ENCODE peak calls at places on chromosomes 4 and X, in six cellular contexts. K is Peyer's patch, Z is sigmoid colon, B is uterus, V is GM12891, C is GM12878. W is an unnamed sample.

GRCh38 chrX:113947548-113947947 is 636.3 kb upstream of the HTR2C start:
- DNase-seq in C (no peak), B (no peak), V (no peak), K (no peak), Z (no peak), W (peak)

GRCh38 chr4:10461091-10461849 is 4.0 kb upstream of the ZNF518B start:
- DNase-seq in K (peak), V (peak), C (peak), B (peak), Z (no peak), W (no peak)

GRCh38 chr4:7759221-7759620 is 180.4 kb downstream of the AFAP1 start:
- DNase-seq in C (no peak), K (no peak), B (no peak), Z (no peak), V (peak), W (no peak)

GRCh38 chrX:133444196-133444595 is 28.9 kb upstream of the GPC4 start:
- DNase-seq in K (no peak), V (no peak), C (no peak), B (no peak), Z (no peak), W (no peak)

GRCh38 chrX:50707376-50707775 is 106.6 kb downstream of the SHROOM4 start:
- DNase-seq in B (no peak), V (no peak), Z (no peak), C (no peak), K (peak), W (no peak)

GRCh38 chr4:120052840-120053239 is 13.8 kb downstream of the MAD2L1 start:
- DNase-seq in V (no peak), B (peak), C (no peak), Z (peak), K (no peak), W (peak)

GRCh38 chr4:120865985-120866384 is 56.5 kb downstream of the PRDM5 start:
- DNase-seq in Z (no peak), B (no peak), C (no peak), V (no peak), K (no peak), W (no peak)

GRCh38 chr4:47084795-47085194 is 53.4 kb downstream of the GABRB1 start:
- DNase-seq in K (no peak), C (no peak), Z (no peak), V (no peak), B (no peak), W (no peak)

GRCh38 chr4:169657470-169658107 is 37.2 kb downstream of the CLCN3 start:
- DNase-seq in K (no peak), Z (no peak), C (no peak), V (no peak), B (no peak), W (no peak)

GRCh38 chrX:31551913-31552312 is 480.1 kb upstream of the FTHL17 start:
- DNase-seq in B (no peak), Z (no peak), V (no peak), K (no peak), C (no peak), W (no peak)

GRCh38 chr4:183118585-183118984 is 19.5 kb downstream of the WWC2 start:
- DNase-seq in C (no peak), Z (no peak), V (no peak), K (no peak), B (no peak), W (peak)

GRCh38 chr4:111937368-111937767 is 207.9 kb upstream of the FAM241A start:
- DNase-seq in Z (no peak), V (no peak), B (no peak), K (no peak), C (no peak), W (no peak)

GRCh38 chrX:87732133-87732532 is 214.5 kb downstream of the KLHL4 start:
- DNase-seq in V (no peak), K (no peak), B (no peak), Z (no peak), C (no peak), W (no peak)

GRCh38 chr4:176792348-176793059 is at the start of gene VEGFC:
- DNase-seq in Z (peak), V (peak), C (no peak), B (peak), K (peak), W (no peak)

GRCh38 chr4:53196195-53196641 is 169.6 kb downstream of the SCFD2 start:
- DNase-seq in K (no peak), C (no peak), B (no peak), V (no peak), Z (no peak), W (no peak)

GRCh38 chrX:19640693-19641374 is 125.5 kb upstream of the MAP3K15 start:
- DNase-seq in V (no peak), Z (no peak), K (no peak), B (no peak), C (no peak), W (no peak)

GRCh38 chr4:148240241-148240640 is 202.0 kb downstream of the NR3C2 start:
- DNase-seq in V (no peak), Z (no peak), B (no peak), K (no peak), C (no peak), W (no peak)

GRCh38 chrX:20265726-20266681 is 705 bp downstream of the RPS6KA3 start:
- DNase-seq in K (peak), V (no peak), B (peak), C (no peak), Z (peak), W (no peak)

GRCh38 chrX:107627792-107628661 is at the start of gene PRPS1:
- DNase-seq in K (peak), B (peak), V (peak), C (peak), Z (peak), W (peak)

GRCh38 chr4:150510176-150510875 is 71.6 kb upstream of the MAB21L2 start:
- DNase-seq in C (no peak), Z (no peak), V (no peak), K (no peak), B (no peak), W (peak)

GRCh38 chrX:38108364-38108763 is 102.0 kb downstream of the SYTL5 start:
- DNase-seq in K (no peak), V (no peak), B (no peak), C (no peak), Z (no peak), W (no peak)

GRCh38 chr4:140726776-140727500 is 29.2 kb downstream of the TBC1D9 start:
- DNase-seq in V (no peak), C (no peak), Z (no peak), B (no peak), K (no peak), W (no peak)

GRCh38 chr4:83252782-83253405 is 31.7 kb downstream of the COQ2 start:
- DNase-seq in B (peak), K (no peak), Z (peak), C (no peak), V (peak), W (no peak)

GRCh38 chr4:73178389-73178788 is 80.2 kb downstream of the ANKRD17 start:
- DNase-seq in V (no peak), C (no peak), K (no peak), Z (no peak), B (no peak), W (no peak)

GRCh38 chr4:16663722-16664121 is 234.7 kb downstream of the LDB2 start:
- DNase-seq in K (no peak), Z (no peak), C (no peak), V (no peak), B (no peak), W (no peak)

GRCh38 chrX:103817502-103817901 is 14.6 kb downstream of the RAB9B start:
- DNase-seq in V (no peak), Z (no peak), C (peak), B (peak), K (no peak), W (no peak)

GRCh38 chr4:70236125-70236524 is 6.3 kb upstream of the CSN3 start:
- DNase-seq in B (no peak), K (no peak), V (no peak), Z (no peak), C (no peak), W (no peak)

GRCh38 chr4:76665139-76665538 is 230.1 kb downstream of the SHROOM3 start:
- DNase-seq in Z (no peak), B (no peak), V (no peak), K (peak), C (no peak), W (no peak)

GRCh38 chr4:2962614-2963184 is 507 bp downstream of the NOP14 start:
- DNase-seq in K (no peak), C (no peak), V (no peak), B (no peak), Z (no peak), W (no peak)

GRCh38 chr4:133995243-133995960 is 206.2 kb downstream of the PABPC4L start:
- DNase-seq in B (no peak), K (no peak), C (no peak), V (no peak), Z (no peak), W (no peak)

GRCh38 chr4:95379633-95380032 is 169.1 kb downstream of the UNC5C start:
- DNase-seq in V (no peak), C (no peak), K (no peak), Z (no peak), B (no peak), W (no peak)

GRCh38 chrX:31060013-31060412 is 11.8 kb downstream of the FTHL17 start:
- DNase-seq in C (no peak), B (no peak), Z (no peak), K (no peak), V (no peak), W (no peak)

GRCh38 chr4:53847935-53848334 is 216.5 kb downstream of the CHIC2 start:
- DNase-seq in K (no peak), Z (no peak), C (no peak), B (no peak), V (no peak), W (no peak)

GRCh38 chr4:151215295-151215694 is 61.7 kb upstream of the PRSS48 start:
- DNase-seq in B (no peak), Z (no peak), K (no peak), C (no peak), V (no peak), W (no peak)

GRCh38 chr4:186684889-186685309 is 38.8 kb downstream of the FAT1 start:
- DNase-seq in C (no peak), B (no peak), K (no peak), V (no peak), Z (no peak), W (no peak)

GRCh38 chr4:183097251-183098079 is 1.6 kb upstream of the WWC2 start:
- DNase-seq in K (no peak), C (no peak), V (no peak), Z (no peak), B (peak), W (no peak)

GRCh38 chrX:48696301-48697181 is at the start of gene SUV39H1:
- DNase-seq in B (peak), Z (peak), C (peak), V (peak), K (peak), W (peak)
- TF ChIP-seq POLR2A in B (peak), Z (peak), C (peak), V (peak), K (peak), W (peak)

DNA sequence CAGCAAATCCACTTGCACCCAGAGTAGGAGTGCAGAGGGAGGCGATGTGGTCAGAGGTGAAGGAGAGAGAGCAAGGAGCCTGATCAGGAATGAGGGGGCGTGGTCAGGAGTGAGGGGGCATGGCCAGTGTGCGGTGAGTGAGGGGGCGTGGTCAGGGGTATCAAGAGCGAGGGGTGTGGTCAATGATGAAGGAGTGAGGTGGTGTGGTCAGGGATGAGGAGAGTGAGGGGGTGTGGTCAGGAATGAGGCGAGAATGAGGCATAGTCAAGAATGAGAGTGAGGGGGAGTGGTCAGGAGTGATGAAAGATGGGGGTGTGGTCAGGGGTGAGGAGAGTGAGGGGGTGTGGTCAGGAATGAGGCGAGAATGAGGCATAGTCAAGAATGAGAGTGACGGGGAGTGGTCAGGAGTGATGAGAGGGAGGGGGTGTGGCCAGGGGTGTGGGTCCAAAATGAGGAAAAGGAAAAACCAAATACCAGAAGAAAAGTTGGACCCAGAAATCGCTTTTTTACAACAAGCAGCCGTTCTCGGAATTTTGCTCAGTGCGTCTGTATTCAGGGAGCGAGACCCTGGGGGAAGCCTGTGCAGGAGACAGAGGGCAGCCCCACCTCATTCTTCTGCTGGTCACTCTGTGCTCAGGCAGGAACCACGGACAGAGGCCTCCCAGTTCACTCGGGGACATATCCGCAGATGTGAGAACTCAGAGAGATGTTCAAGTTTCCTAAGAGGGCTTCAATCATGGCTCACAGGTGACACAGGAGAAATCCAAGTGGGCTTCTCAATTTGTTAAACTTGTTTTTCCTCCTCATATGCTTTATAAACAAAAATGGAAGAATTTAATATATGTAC is 47.5 kb downstream of the MAGEA1 start:
- DNase-seq in B (peak), K (no peak), C (no peak), V (no peak), Z (no peak), W (peak)
- TF ChIP-seq POLR2A in B (no peak), K (no peak), C (no peak), V (no peak), Z (no peak), W (no peak)

GRCh38 chr4:142408003-142408441 is 438.1 kb downstream of the INPP4B start:
- DNase-seq in B (no peak), K (no peak), C (no peak), V (no peak), Z (no peak), W (no peak)
- TF ChIP-seq POLR2A in B (no peak), K (no peak), C (no peak), V (no peak), Z (no peak), W (no peak)

GRCh38 chrX:66162331-66162822 is 1.7 kb upstream of the HEPH start:
- DNase-seq in K (peak), Z (no peak), V (no peak), B (no peak), C (peak), W (no peak)
- TF ChIP-seq POLR2A in K (peak), Z (no peak), V (no peak), B (no peak), C (no peak), W (no peak)

GRCh38 chrX:119421306-119421705 is 22.2 kb downstream of the SLC25A43 start:
- DNase-seq in K (no peak), C (no peak), Z (no peak), B (no peak), V (no peak), W (no peak)

GRCh38 chrX:119419898-119420297 is 20.8 kb downstream of the SLC25A43 start:
- DNase-seq in K (no peak), B (no peak), V (no peak), C (no peak), Z (no peak), W (no peak)

GRCh38 chrX:119425050-119425449 is 25.9 kb downstream of the SLC25A43 start:
- DNase-seq in C (no peak), K (no peak), Z (no peak), V (no peak), B (no peak), W (no peak)

GRCh38 chrX:119427024-119427794 is 28.1 kb downstream of the SLC25A43 start:
- DNase-seq in C (peak), V (peak), Z (no peak), B (no peak), K (no peak), W (no peak)

DNA sequence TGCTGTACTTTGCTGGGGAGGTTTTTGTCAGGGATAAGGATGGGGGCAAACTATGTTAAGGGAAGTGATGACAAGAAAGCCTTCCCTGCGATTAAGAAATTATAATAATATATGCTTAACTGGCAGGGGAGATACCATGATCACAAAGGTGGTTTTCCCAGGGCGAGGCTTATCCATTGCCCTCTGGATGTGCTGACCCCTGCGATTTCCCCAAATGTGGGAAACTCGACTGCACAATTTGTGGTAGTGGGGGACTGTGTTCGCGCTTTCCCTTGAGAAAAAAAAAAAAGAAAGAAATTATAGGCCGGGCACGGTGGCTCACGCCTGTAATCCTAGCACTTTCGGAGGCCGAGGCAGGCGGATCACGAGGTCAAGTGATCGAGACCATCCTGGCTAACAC is 24.5 kb downstream of the SLC25A43 start:
- DNase-seq in Z (no peak), B (no peak), C (no peak), V (no peak), K (no peak), W (no peak)
- TF ChIP-seq POLR2A in Z (no peak), B (no peak), C (no peak), V (no peak), K (no peak), W (no peak)

DNA sequence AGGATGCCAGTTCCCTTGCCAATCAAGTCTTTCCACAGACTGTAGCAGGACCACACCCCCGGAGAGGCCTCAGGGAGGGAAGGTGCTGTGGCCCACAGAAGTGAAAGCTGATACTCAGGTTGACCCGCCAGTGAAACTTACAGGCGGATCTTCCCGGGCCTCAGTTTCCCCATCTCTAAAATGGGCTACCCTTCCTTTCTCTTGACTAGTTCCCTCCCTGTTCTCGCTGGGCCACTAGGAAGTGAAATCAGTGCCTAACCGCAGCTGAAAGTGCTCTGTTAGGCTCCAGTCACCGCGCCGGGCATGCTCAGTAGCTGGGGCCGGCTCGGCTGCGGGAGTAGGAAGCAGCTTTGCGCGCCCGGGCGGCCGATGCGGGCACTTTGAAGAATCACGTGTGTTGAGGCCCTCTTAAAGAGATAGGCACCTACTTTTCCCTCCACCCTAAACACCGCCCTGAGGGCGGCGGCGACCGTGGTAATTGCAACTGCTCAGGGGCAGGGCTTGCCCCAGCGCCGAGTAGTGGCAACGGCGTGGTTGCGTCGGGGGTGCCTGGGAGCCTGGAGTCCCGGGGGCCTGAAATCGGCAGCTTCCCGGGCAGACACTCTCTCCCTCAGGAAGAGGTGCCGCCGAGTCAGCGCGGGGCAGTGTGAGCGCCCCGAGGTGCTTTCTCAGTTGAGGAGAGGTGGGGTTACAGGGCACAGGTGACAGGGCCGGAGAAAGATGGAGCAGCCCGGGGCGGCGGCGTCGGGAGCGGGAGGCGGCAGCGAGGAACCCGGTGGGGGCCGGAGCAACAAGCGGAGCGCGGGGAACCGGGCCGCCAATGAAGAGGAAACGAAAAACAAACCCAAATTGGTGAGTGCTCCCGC is at the start of gene DIAPH2:
- DNase-seq in B (peak), K (peak), C (peak), V (peak), Z (peak), W (peak)
- TF ChIP-seq POLR2A in B (peak), K (peak), C (peak), V (no peak), Z (no peak), W (peak)

GRCh38 chrX:154380787-154381186 is 1.7 kb downstream of the EMD start:
- DNase-seq in Z (no peak), C (no peak), V (no peak), B (no peak), K (no peak), W (no peak)

GRCh38 chrX:154383359-154384283 is 4.5 kb downstream of the EMD start:
- DNase-seq in V (no peak), C (no peak), B (peak), K (no peak), Z (peak), W (no peak)

GRCh38 chrX:154384284-154384892 is 5.3 kb downstream of the EMD start:
- DNase-seq in C (no peak), Z (peak), K (no peak), V (no peak), B (peak), W (no peak)

GRCh38 chrX:154381271-154381670 is 2.2 kb downstream of the EMD start:
- DNase-seq in Z (no peak), K (no peak), C (no peak), V (no peak), B (no peak), W (no peak)

GRCh38 chrX:154382483-154383069 is 3.5 kb downstream of the EMD start:
- DNase-seq in C (no peak), B (peak), V (no peak), K (no peak), Z (no peak), W (no peak)
- TF ChIP-seq POLR2A in C (peak), B (no peak), V (no peak), K (no peak), Z (no peak), W (no peak)

DNA sequence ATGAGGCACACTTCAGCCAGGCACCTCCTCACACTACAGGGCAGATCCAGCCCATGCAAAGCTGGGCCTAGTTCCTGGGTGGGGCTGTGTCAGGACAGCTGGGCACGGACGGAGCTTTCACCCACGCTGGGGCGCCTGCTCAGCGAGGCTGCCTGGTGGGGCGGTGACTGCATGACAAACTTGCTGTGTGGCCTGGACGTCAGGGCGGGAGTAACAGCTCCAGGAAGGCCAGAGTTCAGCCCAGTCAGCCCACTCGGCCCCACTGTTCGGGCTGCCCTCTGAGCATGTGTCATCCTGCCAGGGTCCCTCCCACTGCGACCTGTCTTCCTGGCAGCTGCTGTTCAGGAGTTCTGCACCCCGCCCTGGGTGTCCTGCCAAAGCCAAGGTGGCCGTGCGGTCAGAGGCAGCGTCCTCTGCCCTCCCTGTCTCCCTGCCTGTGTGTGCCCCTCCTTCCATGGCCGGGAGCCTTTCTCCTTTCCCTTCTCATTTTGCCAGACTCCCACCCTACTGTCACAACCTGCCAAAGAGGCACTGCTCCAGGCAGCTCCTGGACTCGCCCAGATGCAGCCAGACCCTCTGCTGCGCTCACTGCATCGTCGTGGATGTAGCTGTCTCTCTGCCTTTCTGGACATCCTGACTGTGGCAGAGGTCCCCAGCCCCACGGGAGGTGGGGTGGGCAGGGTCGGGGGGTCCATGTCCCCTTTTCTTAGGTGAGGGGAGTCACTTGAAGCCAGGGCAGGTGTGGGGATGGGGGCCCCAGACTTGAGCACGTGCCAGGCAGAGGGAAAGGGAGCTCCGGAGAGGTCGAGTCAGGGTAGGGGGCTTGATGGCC is 33.0 kb upstream of the KIAA0232 start:
- DNase-seq in C (no peak), K (peak), Z (peak), V (no peak), B (peak), W (peak)
- TF ChIP-seq POLR2A in C (no peak), K (peak), Z (no peak), V (no peak), B (no peak), W (no peak)

W was measured in H54.